ENCODE peak calls at places on chromosomes 6 and 20, in seven cellular contexts. One of them, this sample, is unnamed.
A peak's percentile ranks its signal among the peaks of the same experiment; 100 is the strongest.

GRCh38 chr6:119351005-119351394 is 1.4 kb upstream of the MAN1A1 start:
- DNase-seq in HCT116: peak; percentile 22
- DNase-seq in psoas muscle: no peak
- DNase-seq in esophagus muscularis mucosa: no peak
- DNase-seq in body of pancreas: no peak
- DNase-seq in GM20000: peak; percentile 36
- DNase-seq in transverse colon: no peak
- DNase-seq in this sample: no peak

GRCh38 chr6:108712946-108713345 is 135.3 kb upstream of the ARMC2 start:
- DNase-seq in transverse colon: peak; percentile 29
- DNase-seq in HCT116: no peak
- DNase-seq in psoas muscle: no peak
- DNase-seq in GM20000: no peak
- DNase-seq in esophagus muscularis mucosa: no peak
- DNase-seq in body of pancreas: no peak
- DNase-seq in this sample: no peak

GRCh38 chr20:36210561-36210960 is 25.7 kb upstream of the AAR2 start:
- DNase-seq in transverse colon: no peak
- DNase-seq in body of pancreas: no peak
- DNase-seq in psoas muscle: no peak
- DNase-seq in HCT116: no peak
- DNase-seq in GM20000: no peak
- DNase-seq in esophagus muscularis mucosa: no peak
- DNase-seq in this sample: no peak

GRCh38 chr6:151292974-151293373 is 53.2 kb downstream of the AKAP12 start:
- DNase-seq in esophagus muscularis mucosa: no peak
- DNase-seq in body of pancreas: no peak
- DNase-seq in GM20000: no peak
- DNase-seq in HCT116: no peak
- DNase-seq in transverse colon: no peak
- DNase-seq in psoas muscle: no peak
- DNase-seq in this sample: no peak

GRCh38 chr20:60065741-60066437 is 107.7 kb downstream of the CDH26 start:
- DNase-seq in psoas muscle: no peak
- DNase-seq in body of pancreas: no peak
- DNase-seq in GM20000: no peak
- DNase-seq in esophagus muscularis mucosa: no peak
- DNase-seq in transverse colon: no peak
- DNase-seq in HCT116: no peak
- DNase-seq in this sample: no peak

GRCh38 chr6:16991981-16992629 is 109.7 kb upstream of the STMND1 start:
- DNase-seq in transverse colon: no peak
- DNase-seq in body of pancreas: no peak
- DNase-seq in psoas muscle: no peak
- DNase-seq in HCT116: no peak
- DNase-seq in GM20000: no peak
- DNase-seq in esophagus muscularis mucosa: no peak
- DNase-seq in this sample: no peak

GRCh38 chr20:50787181-50787580 is 7.7 kb upstream of the BCAS4 start:
- DNase-seq in HCT116: no peak
- DNase-seq in body of pancreas: no peak
- DNase-seq in esophagus muscularis mucosa: no peak
- DNase-seq in GM20000: no peak
- DNase-seq in transverse colon: no peak
- DNase-seq in psoas muscle: peak; percentile 7
- DNase-seq in this sample: no peak

GRCh38 chr6:68313911-68314310 is 321.2 kb upstream of the ADGRB3 start:
- DNase-seq in psoas muscle: no peak
- DNase-seq in transverse colon: no peak
- DNase-seq in esophagus muscularis mucosa: no peak
- DNase-seq in body of pancreas: no peak
- DNase-seq in GM20000: no peak
- DNase-seq in HCT116: no peak
- DNase-seq in this sample: no peak

GRCh38 chr20:33927703-33928102 is 66.0 kb upstream of the RALY start:
- DNase-seq in GM20000: no peak
- DNase-seq in esophagus muscularis mucosa: no peak
- DNase-seq in psoas muscle: no peak
- DNase-seq in body of pancreas: no peak
- DNase-seq in transverse colon: no peak
- DNase-seq in HCT116: no peak
- DNase-seq in this sample: no peak

GRCh38 chr20:33936651-33937050 is 57.1 kb upstream of the RALY start:
- DNase-seq in transverse colon: no peak
- DNase-seq in GM20000: no peak
- DNase-seq in body of pancreas: no peak
- DNase-seq in HCT116: no peak
- DNase-seq in psoas muscle: no peak
- DNase-seq in esophagus muscularis mucosa: no peak
- DNase-seq in this sample: no peak

GRCh38 chr20:33929917-33930316 is 63.8 kb upstream of the RALY start:
- DNase-seq in psoas muscle: no peak
- DNase-seq in body of pancreas: no peak
- DNase-seq in GM20000: no peak
- DNase-seq in HCT116: no peak
- DNase-seq in transverse colon: no peak
- DNase-seq in esophagus muscularis mucosa: no peak
- DNase-seq in this sample: no peak

GRCh38 chr20:33933469-33933909 is 60.2 kb upstream of the RALY start:
- DNase-seq in psoas muscle: peak; percentile 75
- DNase-seq in GM20000: peak; percentile 66
- DNase-seq in esophagus muscularis mucosa: no peak
- DNase-seq in body of pancreas: peak; percentile 80
- DNase-seq in transverse colon: peak; percentile 59
- DNase-seq in HCT116: peak; percentile 48
- DNase-seq in this sample: no peak
- TF ChIP-seq CTCF in psoas muscle: peak; percentile 43
- TF ChIP-seq CTCF in GM20000: peak; percentile 30
- TF ChIP-seq CTCF in esophagus muscularis mucosa: peak; percentile 47
- TF ChIP-seq CTCF in body of pancreas: peak; percentile 17
- TF ChIP-seq CTCF in transverse colon: peak; percentile 38
- TF ChIP-seq CTCF in HCT116: peak; percentile 49
- TF ChIP-seq CTCF in this sample: peak; percentile 40

GRCh38 chr6:158869604-158870417 is 50.6 kb upstream of the EZR start:
- DNase-seq in body of pancreas: peak; percentile 97
- DNase-seq in esophagus muscularis mucosa: peak; percentile 97
- DNase-seq in HCT116: peak; percentile 99
- DNase-seq in transverse colon: peak; percentile 96
- DNase-seq in psoas muscle: peak; percentile 92
- DNase-seq in GM20000: peak; percentile 97
- DNase-seq in this sample: peak; percentile 93
- TF ChIP-seq CTCF in body of pancreas: no peak
- TF ChIP-seq CTCF in esophagus muscularis mucosa: no peak
- TF ChIP-seq CTCF in HCT116: peak; percentile 34
- TF ChIP-seq CTCF in transverse colon: peak; percentile 24
- TF ChIP-seq CTCF in psoas muscle: no peak
- TF ChIP-seq CTCF in GM20000: peak; percentile 10
- TF ChIP-seq CTCF in this sample: no peak

DNA sequence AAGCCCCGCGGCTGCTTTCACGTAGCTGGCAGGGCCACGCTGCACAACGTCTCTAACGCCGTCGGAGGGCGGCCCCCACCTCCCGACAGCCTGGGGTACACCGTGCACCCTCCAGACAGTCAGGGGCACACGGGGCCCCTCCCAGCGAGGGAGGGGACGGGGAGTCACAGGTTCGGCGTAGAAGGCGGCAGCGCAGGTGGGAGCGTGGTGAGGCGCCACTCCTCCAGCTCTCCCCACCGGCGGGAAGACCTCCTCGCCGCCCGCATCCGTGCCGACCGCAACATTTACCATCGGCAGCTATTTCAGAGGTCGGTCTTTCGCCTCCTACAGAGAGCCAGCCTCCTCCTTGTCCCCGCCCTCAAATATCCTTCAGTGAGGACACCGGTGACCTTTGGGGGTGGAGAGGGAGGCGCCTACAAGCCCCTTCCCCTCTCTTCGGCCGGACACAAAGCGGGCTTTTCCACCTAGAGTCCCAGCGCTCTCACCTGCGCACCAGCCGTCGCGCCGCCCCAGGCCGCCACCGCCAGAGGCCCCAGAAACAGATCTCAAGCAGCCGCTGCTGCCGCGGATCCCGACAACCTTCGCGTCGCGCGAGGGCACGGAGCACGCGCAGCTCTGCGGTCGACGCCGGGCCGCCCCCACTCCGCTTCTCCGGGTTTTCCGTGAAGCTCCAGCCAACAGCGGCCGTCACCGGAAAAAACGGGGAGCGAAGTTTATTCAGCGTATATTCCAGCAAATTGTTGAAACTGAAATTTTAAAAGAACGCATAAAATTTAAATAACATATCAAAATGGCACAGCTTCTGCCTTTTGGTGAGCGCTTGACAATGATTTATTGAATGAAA is at the start of gene MKKS:
- DNase-seq in psoas muscle: peak; percentile 96
- DNase-seq in transverse colon: peak; percentile 93
- DNase-seq in HCT116: peak; percentile 80
- DNase-seq in body of pancreas: peak; percentile 89
- DNase-seq in esophagus muscularis mucosa: peak; percentile 96
- DNase-seq in GM20000: peak; percentile 80
- DNase-seq in this sample: peak; percentile 95
- TF ChIP-seq CTCF in psoas muscle: peak; percentile 9
- TF ChIP-seq CTCF in transverse colon: no peak
- TF ChIP-seq CTCF in HCT116: no peak
- TF ChIP-seq CTCF in body of pancreas: no peak
- TF ChIP-seq CTCF in esophagus muscularis mucosa: no peak
- TF ChIP-seq CTCF in GM20000: no peak
- TF ChIP-seq CTCF in this sample: peak; percentile 28

DNA sequence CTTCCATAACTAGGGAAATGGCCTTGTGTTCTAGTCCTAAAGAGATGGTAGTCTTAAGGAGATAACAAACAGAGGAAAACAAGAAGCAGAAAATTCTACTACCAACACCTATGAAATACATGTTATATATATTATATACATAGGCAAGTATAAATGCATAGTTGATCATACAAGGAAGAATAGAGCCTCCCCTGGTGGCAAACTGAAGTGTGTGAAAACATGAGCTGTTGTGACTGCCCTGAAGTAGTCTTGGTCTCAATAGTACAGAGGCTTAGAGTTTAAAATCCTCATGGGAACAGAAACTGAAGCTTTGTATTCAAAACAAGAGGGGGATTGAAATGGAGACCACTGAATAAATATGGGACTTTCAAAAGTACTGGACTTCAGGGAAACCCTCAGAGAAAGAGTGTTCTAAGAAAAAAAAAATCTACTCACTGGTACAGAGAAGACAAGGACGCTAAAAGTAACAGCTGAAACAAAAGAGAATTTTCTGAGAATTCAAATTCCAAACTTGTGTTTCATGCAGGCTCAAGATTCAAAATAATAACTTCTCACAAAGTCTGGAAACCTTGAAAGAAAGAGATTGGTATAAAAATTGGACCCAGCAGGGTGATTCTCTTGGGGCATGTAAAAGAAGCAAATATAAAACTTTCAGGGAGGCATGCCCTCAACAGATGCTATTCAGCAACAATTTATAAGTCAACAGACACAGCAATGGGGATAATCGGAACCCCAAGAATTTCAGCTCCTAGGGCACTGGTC is 59.7 kb upstream of the SAMD3 start:
- DNase-seq in esophagus muscularis mucosa: no peak
- DNase-seq in HCT116: peak; percentile 10
- DNase-seq in transverse colon: no peak
- DNase-seq in body of pancreas: no peak
- DNase-seq in GM20000: peak; percentile 31
- DNase-seq in psoas muscle: no peak
- DNase-seq in this sample: no peak
- TF ChIP-seq CTCF in esophagus muscularis mucosa: no peak
- TF ChIP-seq CTCF in HCT116: peak; percentile 57
- TF ChIP-seq CTCF in transverse colon: peak; percentile 20
- TF ChIP-seq CTCF in body of pancreas: no peak
- TF ChIP-seq CTCF in GM20000: peak; percentile 6
- TF ChIP-seq CTCF in psoas muscle: no peak
- TF ChIP-seq CTCF in this sample: peak; percentile 55